ENCODE peak calls at places on chromosomes 4 and X, in ten cellular contexts. B is psoas muscle; K is thyroid gland; F is CD8-positive, alpha-beta T cell; E is spleen; R is IMR-90; V is brain microvascular endothelial cell; T is suprapubic skin; Q is uterus; I is lung. G is an unnamed sample.

GRCh38 chr4:114464873-114465272 is 133.7 kb upstream of the UGT8 start:
- DNase-seq in Q (no peak), F (no peak), B (no peak), I (no peak), R (peak; percentile 3), K (no peak), E (no peak), T (no peak), V (no peak), G (no peak)

GRCh38 chr4:158229768-158230167 is 19.5 kb downstream of the TMEM144 start:
- DNase-seq in V (no peak), B (no peak), K (no peak), Q (no peak), T (no peak), E (no peak), R (no peak), F (no peak), I (no peak), G (no peak)

GRCh38 chrX:146934256-146934655 is 119.7 kb upstream of the CXorf51A start:
- DNase-seq in V (no peak), K (no peak), I (no peak), F (no peak), E (no peak), T (no peak), Q (no peak), R (no peak), B (no peak), G (no peak)

GRCh38 chr4:169485084-169485483 is 127.3 kb downstream of the NEK1 start:
- DNase-seq in T (no peak), B (no peak), I (no peak), K (no peak), R (peak; percentile 63), F (no peak), Q (no peak), E (no peak), V (no peak), G (no peak)

GRCh38 chrX:19840899-19841648 is 46.3 kb downstream of the SH3KBP1 start:
- DNase-seq in T (no peak), E (no peak), B (no peak), F (no peak), V (no peak), Q (no peak), R (no peak), I (no peak), K (no peak), G (peak; percentile 46)

GRCh38 chr4:41331224-41331623 is 74.5 kb downstream of the UCHL1 start:
- DNase-seq in T (no peak), E (no peak), K (no peak), B (no peak), V (no peak), I (no peak), R (no peak), F (no peak), Q (no peak), G (no peak)

GRCh38 chrX:19303216-19303880 is 40.4 kb upstream of the PDHA1 start:
- DNase-seq in V (peak; percentile 47), T (no peak), E (no peak), R (peak; percentile 45), Q (peak; percentile 67), F (no peak), I (no peak), K (no peak), B (peak; percentile 33), G (no peak)

GRCh38 chr4:105956566-105956965 is 61.3 kb downstream of the NPNT start:
- DNase-seq in F (no peak), B (no peak), K (no peak), Q (no peak), R (no peak), V (peak; percentile 16), T (no peak), E (no peak), I (no peak), G (no peak)

GRCh38 chrX:132710756-132711155 is 221.9 kb upstream of the MBNL3 start:
- DNase-seq in B (no peak), F (no peak), T (no peak), I (no peak), E (no peak), K (no peak), R (no peak), Q (no peak), V (no peak), G (no peak)

GRCh38 chr4:186957952-186958555 is 234.4 kb upstream of the FAT1 start:
- DNase-seq in R (peak; percentile 33), Q (no peak), B (no peak), K (no peak), V (no peak), E (no peak), T (no peak), F (no peak), I (no peak), G (no peak)

GRCh38 chrX:74195605-74196004 is 108.4 kb upstream of the ZCCHC13 start:
- DNase-seq in E (no peak), I (no peak), K (no peak), T (no peak), Q (no peak), R (no peak), F (no peak), B (no peak), V (no peak), G (no peak)

GRCh38 chr4:5003918-5004317 is 15.3 kb downstream of the CYTL1 start:
- DNase-seq in I (no peak), E (no peak), B (no peak), T (no peak), V (no peak), Q (no peak), K (no peak), F (no peak), R (no peak), G (no peak)

GRCh38 chr4:5009796-5010195 is 9.5 kb downstream of the CYTL1 start:
- DNase-seq in K (no peak), E (no peak), Q (no peak), I (no peak), B (no peak), R (no peak), F (no peak), V (no peak), T (no peak), G (no peak)

GRCh38 chr4:5003372-5003857 is 15.8 kb downstream of the CYTL1 start:
- DNase-seq in V (no peak), B (no peak), R (no peak), Q (no peak), I (no peak), K (no peak), T (no peak), F (no peak), E (no peak), G (no peak)

DNA sequence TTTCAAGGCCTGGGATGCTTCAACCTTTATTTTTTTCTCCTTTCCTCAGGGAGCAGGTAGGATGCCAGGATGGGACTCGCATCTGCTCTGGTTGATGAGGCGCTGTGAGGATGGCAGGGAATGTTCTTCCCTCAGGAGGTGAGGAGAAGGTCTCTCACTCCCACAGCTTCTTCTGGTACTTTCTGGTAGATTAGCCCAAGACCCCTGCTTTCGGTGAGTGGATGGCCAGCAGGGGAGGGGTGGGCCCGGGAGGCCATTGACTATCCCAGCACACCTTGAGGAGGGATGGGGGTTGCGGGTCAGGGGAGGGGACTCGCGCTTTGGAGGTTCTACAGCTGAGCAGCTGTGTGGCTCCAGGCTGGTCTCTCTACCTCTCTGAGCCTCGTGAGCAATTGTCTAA is 14.8 kb downstream of the CYTL1 start:
- DNase-seq in V (no peak), R (no peak), T (no peak), Q (no peak), E (no peak), I (no peak), K (no peak), B (no peak), F (no peak), G (no peak)
- H3K27me3 ChIP-seq in V (no peaks in the 10 kb centered on the region), R (peaks cover 25% of the 10 kb centered on the region), T (peaks cover 24% of the 10 kb centered on the region), Q (no peaks in the 10 kb centered on the region), E (peaks cover 28% of the 10 kb centered on the region), I (no peaks in the 10 kb centered on the region), K (no peaks in the 10 kb centered on the region), B (no peaks in the 10 kb centered on the region), F (no peaks in the 10 kb centered on the region), G (no peaks in the 10 kb centered on the region)

GRCh38 chr4:128957459-128957858 is 135.9 kb downstream of the SCLT1 start:
- DNase-seq in I (no peak), Q (no peak), E (no peak), B (no peak), V (no peak), R (no peak), F (no peak), T (no peak), K (no peak), G (no peak)

GRCh38 chr4:128958194-128958593 is 135.1 kb downstream of the SCLT1 start:
- DNase-seq in F (no peak), R (peak; percentile 6), V (no peak), E (no peak), B (no peak), I (no peak), K (no peak), T (no peak), Q (no peak), G (no peak)

GRCh38 chr4:128951316-128951715 is 141.8 kb downstream of the JADE1 start:
- DNase-seq in T (no peak), F (no peak), I (no peak), B (no peak), K (no peak), R (no peak), V (no peak), Q (no peak), E (no peak), G (no peak)

GRCh38 chr4:128954941-128955340 is 138.4 kb downstream of the SCLT1 start:
- DNase-seq in I (no peak), B (no peak), V (no peak), R (no peak), Q (no peak), E (no peak), T (no peak), F (no peak), K (no peak), G (no peak)

GRCh38 chr4:128955751-128956150 is 137.6 kb downstream of the SCLT1 start:
- DNase-seq in K (no peak), Q (no peak), B (no peak), F (no peak), V (no peak), E (no peak), T (no peak), R (no peak), I (no peak), G (no peak)
- H3K4me3 ChIP-seq in K (no peak overlapping the region), Q (no peak overlapping the region), B (no peak overlapping the region), F (no peak overlapping the region), V (no peak overlapping the region), E (no peak overlapping the region), T (no peak overlapping the region), R (no peak overlapping the region), I (no peak overlapping the region), G (no peak overlapping the region)

GRCh38 chr4:3485011-3485881 is 22.1 kb downstream of the DOK7 start:
- DNase-seq in F (no peak), Q (no peak), T (no peak), K (no peak), E (peak; percentile 92), R (no peak), I (no peak), V (no peak), B (no peak), G (no peak)
- H3K27me3 ChIP-seq in F (peaks cover 13% of the 10 kb centered on the region), Q (no peaks in the 10 kb centered on the region), T (peaks cover 81% of the 10 kb centered on the region), K (no peaks in the 10 kb centered on the region), E (peaks cover 58% of the 10 kb centered on the region), R (peaks cover 56% of the 10 kb centered on the region), I (no peaks in the 10 kb centered on the region), V (peaks cover 28% of the 10 kb centered on the region), B (no peaks in the 10 kb centered on the region), G (no peaks in the 10 kb centered on the region)

DNA sequence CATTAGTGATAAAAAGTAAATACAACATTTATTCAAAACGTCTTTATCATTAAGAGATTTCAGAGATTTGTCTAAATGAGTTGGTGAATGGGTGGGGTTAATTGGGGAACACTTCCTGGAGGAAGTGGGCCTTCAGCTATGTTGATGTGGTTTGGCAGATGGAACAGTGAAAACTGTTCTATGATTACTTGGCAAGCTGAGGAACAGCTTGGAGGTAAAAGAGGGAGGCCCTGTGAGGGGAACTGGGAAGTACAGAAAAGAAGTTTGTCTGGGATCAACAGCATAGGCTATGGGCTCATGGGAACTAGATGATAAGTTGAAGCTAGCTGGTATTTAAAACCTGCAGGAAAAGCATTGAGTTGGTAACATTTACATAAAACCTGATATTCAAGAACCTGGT is 26.0 kb downstream of the OCRL start:
- DNase-seq in Q (no peak), F (no peak), I (no peak), R (peak; percentile 23), E (no peak), B (no peak), V (no peak), K (no peak), T (no peak), G (no peak)
- H3K4me3 ChIP-seq in Q (no peak overlapping the region), F (no peak overlapping the region), I (no peak overlapping the region), R (no peak overlapping the region), E (no peak overlapping the region), B (no peak overlapping the region), V (no peak overlapping the region), K (no peak overlapping the region), T (no peak overlapping the region), G (no peak overlapping the region)